ENCODE peak calls at places on chromosomes 6 and 20, in eight cellular contexts. B is neural progenitor cell, V is psoas muscle, H is Peyer's patch, R is left ventricle myocardium inferior, C is A549, X is upper lobe of right lung, A is heart right ventricle. D is an unnamed sample. For H3K9me3, the result is how much of the 10 kb centered on the place peaks cover.

GRCh38 chr6:1461207-1461606 is 71.8 kb downstream of the FOXF2 start:
- DNase-seq in B (no peak), V (no peak), H (no peak), R (no peak), C (no peak), X (no peak), A (no peak), D (no peak)

GRCh38 chr20:9112541-9113515 is 43.9 kb downstream of the PLCB4 start:
- DNase-seq in B (no peak), V (no peak), H (no peak), R (no peak), C (no peak), X (no peak), A (no peak), D (no peak)

GRCh38 chr6:49453221-49453620 is 9.8 kb downstream of the MMUT start:
- DNase-seq in B (no peak), V (no peak), H (no peak), R (no peak), C (peak), X (no peak), A (no peak), D (no peak)

GRCh38 chr6:111265842-111266241 is 178.5 kb downstream of the SLC16A10 start:
- DNase-seq in B (no peak), V (no peak), H (no peak), R (no peak), C (no peak), X (no peak), A (no peak), D (no peak)

GRCh38 chr20:62860924-62861691 is 514 bp downstream of the TCFL5 start:
- DNase-seq in B (peak), V (no peak), H (no peak), R (no peak), C (peak), X (peak), A (no peak), D (no peak)

GRCh38 chr20:16942702-16943101 is 194.5 kb downstream of the OTOR start:
- DNase-seq in B (no peak), V (no peak), H (no peak), R (no peak), C (no peak), X (no peak), A (no peak), D (no peak)

GRCh38 chr6:4942673-4943009 is 61.2 kb downstream of the RPP40 start:
- DNase-seq in B (no peak), V (no peak), H (no peak), R (no peak), C (no peak), X (no peak), A (no peak), D (no peak)

GRCh38 chr6:53598584-53598983 is 53.7 kb upstream of the GCLC start:
- DNase-seq in B (peak), V (no peak), H (no peak), R (no peak), C (no peak), X (no peak), A (no peak), D (no peak)

GRCh38 chr6:129489215-129489765 is 220.7 kb downstream of the ARHGAP18 start:
- DNase-seq in B (no peak), V (no peak), H (no peak), R (no peak), C (no peak), X (no peak), A (no peak), D (no peak)

GRCh38 chr6:160041608-160042007 is 72.7 kb downstream of the IGF2R start:
- DNase-seq in B (no peak), V (peak), H (no peak), R (peak), C (no peak), X (peak), A (peak), D (peak)

GRCh38 chr6:95081231-95081630 is 496.1 kb upstream of the MANEA start:
- DNase-seq in B (no peak), V (no peak), H (no peak), R (no peak), C (no peak), X (no peak), A (no peak), D (no peak)

GRCh38 chr20:25623225-25623735 is 534 bp downstream of the NANP start:
- DNase-seq in B (peak), V (peak), H (peak), R (peak), C (peak), X (peak), A (peak), D (peak)

GRCh38 chr6:38554700-38555413 is 84.9 kb downstream of the BTBD9 start:
- DNase-seq in B (no peak), V (no peak), H (no peak), R (no peak), C (no peak), X (no peak), A (no peak), D (no peak)

GRCh38 chr6:148620579-148621298 is 126.1 kb upstream of the UST start:
- DNase-seq in B (no peak), V (no peak), H (no peak), R (no peak), C (no peak), X (no peak), A (no peak), D (no peak)

GRCh38 chr6:38871745-38872568 is 156.8 kb downstream of the DNAH8 start:
- DNase-seq in B (peak), V (no peak), H (peak), R (no peak), C (peak), X (no peak), A (no peak), D (no peak)

GRCh38 chr20:33046412-33046811 is 7.3 kb upstream of the BPIFB3 start:
- DNase-seq in B (no peak), V (no peak), H (no peak), R (no peak), C (no peak), X (no peak), A (no peak), D (no peak)

DNA sequence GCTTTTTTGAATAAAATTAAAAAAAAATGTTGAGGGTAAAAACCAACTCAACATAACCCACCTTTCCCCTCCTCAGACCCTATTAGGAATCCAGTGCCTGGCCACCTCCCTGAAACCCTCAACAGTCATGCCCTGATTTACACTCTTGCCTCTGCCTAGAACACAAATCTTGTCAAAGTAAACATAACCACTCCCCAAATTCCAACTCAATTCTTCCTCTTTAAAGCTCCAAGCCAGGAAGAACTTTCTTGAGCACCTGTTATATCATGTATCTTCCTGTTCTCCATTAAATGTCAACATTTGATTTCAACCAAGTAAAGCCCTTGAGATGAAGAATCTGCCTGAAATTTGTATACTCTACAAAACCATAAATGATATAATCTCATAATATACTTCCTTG is 198.0 kb upstream of the SHLD1 start:
- DNase-seq in B (no peak), V (no peak), H (no peak), R (no peak), C (peak), X (no peak), A (no peak), D (no peak)
- H3K4me3 ChIP-seq in B (no peak), V (no peak), H (no peak), R (no peak), C (no peak), X (no peak), A (no peak), D (no peak)

GRCh38 chr6:118579786-118580185 is 31.7 kb downstream of the PLN start:
- DNase-seq in B (no peak), V (no peak), H (no peak), R (no peak), C (no peak), X (no peak), A (no peak), D (no peak)

GRCh38 chr6:118578617-118579016 is 30.5 kb downstream of the PLN start:
- DNase-seq in B (no peak), V (no peak), H (no peak), R (no peak), C (no peak), X (no peak), A (no peak), D (no peak)

GRCh38 chr6:118581489-118581959 is 33.4 kb downstream of the PLN start:
- DNase-seq in B (no peak), V (no peak), H (no peak), R (no peak), C (no peak), X (no peak), A (no peak), D (peak)

GRCh38 chr6:118580585-118581419 is 32.7 kb downstream of the PLN start:
- DNase-seq in B (peak), V (peak), H (no peak), R (no peak), C (peak), X (no peak), A (no peak), D (peak)

GRCh38 chr6:118577972-118578371 is 29.9 kb downstream of the PLN start:
- DNase-seq in B (no peak), V (no peak), H (no peak), R (no peak), C (no peak), X (no peak), A (no peak), D (no peak)
- H3K9me3 ChIP-seq in B (under half), V (under half), H (under half), R (half or more), C (under half), X (under half), A (half or more), D (under half)

DNA sequence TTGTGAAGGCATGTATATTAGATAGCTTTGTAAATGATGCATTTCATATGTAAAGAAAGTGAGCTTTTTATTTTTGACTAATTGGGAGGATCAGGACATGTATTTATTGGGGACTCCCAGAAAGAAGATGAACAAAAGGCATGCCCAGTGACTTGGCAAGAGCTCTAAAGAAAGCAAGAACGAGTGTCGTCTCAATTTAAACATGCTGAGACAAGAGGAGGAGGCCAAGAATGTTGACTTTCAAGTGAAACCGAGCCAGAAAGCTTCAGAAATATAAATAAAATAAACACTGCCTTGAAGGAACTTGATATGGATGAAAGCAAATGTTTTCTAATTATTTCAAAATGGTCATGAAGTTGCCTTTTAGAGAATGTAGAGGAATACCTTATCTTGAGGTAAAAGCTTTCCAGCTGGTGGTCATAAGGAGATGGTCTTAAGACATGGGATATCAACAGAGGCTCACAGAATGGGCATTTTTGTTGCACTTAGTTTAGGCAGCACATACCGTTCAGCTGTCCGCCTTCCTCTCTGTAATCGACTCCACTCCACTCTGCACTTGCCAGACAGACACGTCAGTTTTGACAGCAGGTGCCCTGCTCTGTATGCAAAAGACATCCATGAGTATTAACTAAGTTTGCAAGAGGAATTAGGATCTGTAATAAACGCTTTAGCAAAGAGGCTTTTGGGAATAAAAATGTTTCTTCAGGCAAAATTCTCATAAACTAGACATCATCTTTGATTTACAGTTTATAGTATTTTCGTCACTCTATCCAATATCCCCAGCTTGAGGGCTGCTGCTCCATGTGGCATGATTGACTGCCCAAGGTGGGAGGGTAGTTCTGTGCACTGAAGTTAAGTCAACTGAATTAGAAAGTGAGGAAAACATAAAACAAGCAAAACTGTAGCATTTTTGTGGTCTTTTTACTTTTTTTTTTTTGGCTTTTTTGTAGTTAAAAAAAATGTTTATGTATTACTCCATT is 613.1 kb downstream of the PKHD1 start:
- DNase-seq in B (no peak), V (no peak), H (no peak), R (no peak), C (no peak), X (no peak), A (no peak), D (no peak)
- TF ChIP-seq CTCF in B (no peak), V (no peak), H (no peak), R (no peak), C (no peak), X (no peak), A (no peak), D (no peak)

DNA sequence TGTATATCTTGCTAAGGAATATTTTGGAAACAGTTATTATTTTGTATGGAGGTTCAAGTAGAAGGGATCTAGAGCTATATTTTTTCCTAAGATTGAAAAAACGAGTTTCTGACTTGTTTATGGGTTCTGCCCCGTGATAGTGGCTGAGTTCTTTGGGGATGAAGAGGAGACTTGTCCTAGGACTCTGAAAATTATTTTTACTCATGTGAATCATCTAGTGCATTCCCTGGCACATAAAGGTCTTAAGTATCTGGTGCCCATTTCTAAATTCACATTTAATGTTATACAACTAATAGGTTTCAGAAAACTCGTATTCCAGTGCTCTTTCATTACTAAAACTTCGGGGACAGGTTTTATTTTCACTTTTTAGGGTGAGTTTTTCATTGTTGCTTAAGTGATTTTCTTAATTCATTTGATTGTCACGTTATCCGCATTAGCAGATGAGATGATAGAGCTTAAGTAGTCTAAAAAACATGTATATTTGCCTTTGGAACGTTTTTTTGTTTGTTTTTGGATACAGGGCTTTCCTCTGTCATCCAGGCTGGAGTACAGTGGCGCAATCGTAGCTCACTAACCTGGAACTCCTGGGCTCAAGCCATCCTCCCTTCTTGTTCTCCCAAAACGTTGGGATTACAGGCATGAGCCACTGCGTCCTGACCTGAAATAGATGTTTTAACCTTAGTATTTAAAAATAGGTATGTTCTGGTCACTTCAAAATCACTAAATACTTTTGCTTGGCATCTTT is 2.1 kb downstream of the NFYA start:
- DNase-seq in B (no peak), V (no peak), H (no peak), R (no peak), C (no peak), X (no peak), A (no peak), D (peak)
- H3K4me3 ChIP-seq in B (peak), V (peak), H (peak), R (peak), C (peak), X (peak), A (peak), D (peak)

D was measured in gastrocnemius medialis.